ENCODE peak calls at places on chromosome 11, in four cellular contexts. Z is progenitor cell of endocrine pancreas, G is natural killer cell, E is foreskin fibroblast. F is an unnamed sample.

GRCh38 chr11:27201454-27202302 is 161.1 kb downstream of the BBOX1 start:
- DNase-seq in Z (no peak), G (no peak), E (peak; percentile 87), F (no peak)

GRCh38 chr11:73648629-73649046 is 2.3 kb downstream of the PLEKHB1 start:
- DNase-seq in Z (no peak), G (no peak), E (no peak), F (no peak)

GRCh38 chr11:69356703-69357457 is 62.9 kb downstream of the MYEOV start:
- DNase-seq in Z (peak; percentile 5), G (peak; percentile 11), E (no peak), F (peak; percentile 10)

GRCh38 chr11:64753380-64754123 is 6.2 kb downstream of the PYGM start:
- DNase-seq in Z (no peak), G (no peak), E (no peak), F (no peak)

GRCh38 chr11:130671801-130672700 is 223.6 kb downstream of the ADAMTS15 start:
- DNase-seq in Z (no peak), G (no peak), E (peak; percentile 85), F (no peak)

GRCh38 chr11:33997473-33998347 is 53.8 kb upstream of the CAPRIN1 start:
- DNase-seq in Z (no peak), G (no peak), E (peak; percentile 20), F (no peak)

GRCh38 chr11:15800121-15800800 is 556.1 kb downstream of the SOX6 start:
- DNase-seq in Z (no peak), G (no peak), E (peak; percentile 59), F (no peak)

GRCh38 chr11:65436412-65437032 is 13.9 kb downstream of the NEAT1 start:
- DNase-seq in Z (no peak), G (no peak), E (peak; percentile 26), F (no peak)

GRCh38 chr11:113148076-113148475 is 166.3 kb upstream of the TTC12 start:
- DNase-seq in Z (no peak), G (no peak), E (no peak), F (no peak)

GRCh38 chr11:47946682-47947575 is 33.4 kb upstream of the PTPRJ start:
- DNase-seq in Z (no peak), G (no peak), E (peak; percentile 96), F (no peak)

GRCh38 chr11:88378422-88379066 is 41.0 kb upstream of the CTSC start:
- DNase-seq in Z (no peak), G (no peak), E (peak; percentile 19), F (no peak)

GRCh38 chr11:34667810-34668582 is 47.1 kb downstream of the EHF start:
- DNase-seq in Z (no peak), G (no peak), E (no peak), F (no peak)

GRCh38 chr11:48111941-48112340 is 104.7 kb upstream of the OR4B1 start:
- DNase-seq in Z (no peak), G (no peak), E (peak; percentile 14), F (no peak)

GRCh38 chr11:84865791-84866535 is 761.2 kb downstream of the DLG2 start:
- DNase-seq in Z (no peak), G (no peak), E (peak; percentile 4), F (no peak)

GRCh38 chr11:110297726-110298297 is 1.4 kb upstream of the RDX start:
- DNase-seq in Z (no peak), G (no peak), E (no peak), F (no peak)

GRCh38 chr11:78291754-78292108 is 103.0 kb downstream of the USP35 start:
- DNase-seq in Z (no peak), G (no peak), E (no peak), F (no peak)

GRCh38 chr11:122045181-122045586 is 70.8 kb downstream of the BLID start:
- DNase-seq in Z (no peak), G (no peak), E (peak; percentile 83), F (no peak)

GRCh38 chr11:1258401-1259075 is 35.7 kb downstream of the MUC5B start:
- DNase-seq in Z (no peak), G (no peak), E (no peak), F (no peak)

GRCh38 chr11:1101318-1102089 is 26.8 kb downstream of the MUC2 start:
- DNase-seq in Z (no peak), G (no peak), E (no peak), F (no peak)

GRCh38 chr11:61095022-61095421 is 7.3 kb upstream of the CD5 start:
- DNase-seq in Z (no peak), G (no peak), E (no peak), F (no peak)

GRCh38 chr11:14021738-14022137 is 59.2 kb downstream of the SPON1 start:
- DNase-seq in Z (no peak), G (no peak), E (no peak), F (no peak)

GRCh38 chr11:41286751-41287150 is 172.7 kb downstream of the LRRC4C start:
- DNase-seq in Z (no peak), G (no peak), E (no peak), F (no peak)

GRCh38 chr11:41289408-41289807 is 170.0 kb downstream of the LRRC4C start:
- DNase-seq in Z (no peak), G (no peak), E (no peak), F (no peak)
- TF ChIP-seq CTCF in Z (no peak), G (no peak), E (no peak), F (no peak)

GRCh38 chr11:134343646-134344045 is 11.9 kb downstream of the GLB1L2 start:
- DNase-seq in Z (no peak), G (no peak), E (no peak), F (no peak)

GRCh38 chr11:134339756-134340155 is 8.0 kb downstream of the GLB1L2 start:
- DNase-seq in Z (no peak), G (no peak), E (no peak), F (no peak)

GRCh38 chr11:134340354-134340964 is 8.7 kb downstream of the GLB1L2 start:
- DNase-seq in Z (no peak), G (no peak), E (no peak), F (no peak)

GRCh38 chr11:134342572-134343340 is 11.0 kb downstream of the GLB1L2 start:
- DNase-seq in Z (no peak), G (no peak), E (no peak), F (no peak)

DNA sequence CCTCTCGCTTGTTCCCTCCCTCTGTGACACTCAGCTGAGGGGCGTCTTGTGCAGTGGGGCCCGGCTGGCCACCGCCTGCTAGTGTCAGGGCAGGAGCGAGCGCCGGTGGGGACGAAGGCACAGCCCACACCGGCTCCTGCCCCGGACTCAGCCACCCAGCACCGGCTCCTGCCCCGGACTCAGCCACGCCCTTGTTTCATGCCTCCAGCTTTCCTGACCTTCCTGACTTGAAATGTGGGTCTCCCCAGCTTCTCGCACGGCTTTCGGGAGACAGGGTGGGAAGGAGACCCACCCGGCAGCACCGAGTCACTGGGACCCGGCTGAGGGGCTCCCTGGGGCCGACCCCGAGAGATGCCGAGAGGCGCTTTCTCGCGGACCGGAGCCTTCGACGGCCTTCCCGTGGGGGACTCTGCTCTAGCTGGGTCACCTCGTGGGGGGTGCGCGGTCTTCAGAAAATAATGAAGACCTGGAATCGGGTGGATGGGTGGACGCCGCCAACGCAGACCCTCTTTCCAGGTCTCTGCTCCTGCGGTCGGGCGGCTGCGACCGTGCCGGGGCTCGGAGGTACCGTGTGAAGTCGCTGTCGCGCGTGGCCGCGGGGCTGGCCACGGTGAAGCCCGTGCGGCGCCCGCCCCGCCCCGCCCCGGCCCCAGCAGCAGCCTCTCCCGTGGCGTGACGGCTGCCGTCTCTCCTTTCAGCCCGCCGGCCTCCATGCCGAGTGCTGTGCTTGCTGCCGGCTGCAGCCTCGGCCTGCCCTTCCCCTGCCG is 10.2 kb downstream of the GLB1L2 start:
- DNase-seq in Z (no peak), G (no peak), E (no peak), F (no peak)
- TF ChIP-seq CTCF in Z (no peak), G (no peak), E (no peak), F (no peak)

DNA sequence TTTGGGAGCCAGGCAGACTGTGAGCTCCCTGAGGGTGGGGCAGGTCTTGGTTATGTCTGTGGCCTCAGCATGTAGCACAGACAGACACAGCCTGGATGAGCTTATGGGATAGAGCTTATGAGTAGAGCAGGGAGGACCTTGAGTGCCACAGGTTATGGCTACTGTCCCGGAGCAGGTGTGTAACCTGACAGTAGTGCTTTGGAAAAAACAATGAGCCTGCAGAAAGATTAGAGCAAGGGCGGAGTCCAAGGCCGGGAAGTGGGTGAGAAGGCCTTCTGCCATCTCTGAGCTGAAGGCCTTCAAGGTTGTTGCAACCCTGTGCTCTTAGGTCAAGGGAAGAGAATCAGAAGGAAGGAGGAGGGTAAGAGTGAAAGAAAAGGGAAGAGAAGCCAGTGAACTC is 4.0 kb upstream of the TAGLN start:
- DNase-seq in Z (no peak), G (no peak), E (no peak), F (no peak)
- TF ChIP-seq CTCF in Z (no peak), G (no peak), E (no peak), F (no peak)

GRCh38 chr11:128196235-128196634 is 391.1 kb downstream of the ETS1 start:
- DNase-seq in Z (no peak), G (no peak), E (peak; percentile 51), F (no peak)

GRCh38 chr11:128194226-128194625 is 393.1 kb downstream of the ETS1 start:
- DNase-seq in Z (no peak), G (no peak), E (peak; percentile 72), F (no peak)

GRCh38 chr11:128193633-128194032 is 393.7 kb downstream of the ETS1 start:
- DNase-seq in Z (no peak), G (no peak), E (no peak), F (no peak)

GRCh38 chr11:128195756-128196155 is 391.6 kb downstream of the ETS1 start:
- DNase-seq in Z (no peak), G (no peak), E (no peak), F (no peak)

GRCh38 chr11:128195057-128195751 is 392.2 kb downstream of the ETS1 start:
- DNase-seq in Z (no peak), G (no peak), E (no peak), F (no peak)
- TF ChIP-seq CTCF in Z (no peak), G (no peak), E (no peak), F (no peak)

DNA sequence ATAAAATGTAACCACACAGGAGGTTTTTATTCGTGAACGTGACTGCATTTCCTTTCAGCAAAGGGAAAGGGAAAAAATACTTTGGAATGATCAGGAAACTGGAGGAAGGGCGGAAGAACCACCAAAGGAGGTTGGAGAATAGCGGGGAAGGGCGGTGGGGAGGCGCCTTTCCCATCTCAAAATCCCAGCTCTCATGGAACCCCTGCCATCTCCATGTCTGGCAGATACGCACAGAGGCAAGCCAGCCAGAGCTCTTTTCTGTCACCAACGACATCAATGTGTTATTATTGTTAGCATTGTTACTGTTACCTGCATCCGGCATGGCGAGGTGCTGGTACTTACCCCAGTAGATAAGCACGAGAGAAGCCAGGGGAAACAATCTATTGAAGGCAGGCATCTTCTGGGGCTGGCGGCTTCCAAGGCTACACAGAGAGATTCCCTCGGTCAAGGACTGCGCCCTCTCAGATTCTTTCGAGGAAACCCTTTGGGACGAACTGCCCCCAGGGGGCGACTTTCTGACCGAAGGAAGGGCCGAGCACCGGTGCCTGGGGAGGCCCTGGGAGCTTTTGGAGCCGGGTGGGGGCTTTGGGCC is 923 bp downstream of the SCN3B start:
- DNase-seq in Z (no peak), G (no peak), E (no peak), F (no peak)
- TF ChIP-seq CTCF in Z (peak; percentile 50), G (no peak), E (no peak), F (no peak)

GRCh38 chr11:6548121-6548520 is 51.0 kb downstream of the DNHD1 start:
- DNase-seq in Z (no peak), G (no peak), E (no peak), F (no peak)

GRCh38 chr11:6545917-6546605 is 49.0 kb downstream of the DNHD1 start:
- DNase-seq in Z (no peak), G (no peak), E (no peak), F (no peak)

GRCh38 chr11:6546735-6547134 is 49.7 kb downstream of the DNHD1 start:
- DNase-seq in Z (no peak), G (no peak), E (no peak), F (no peak)

GRCh38 chr11:6548641-6549040 is 51.6 kb downstream of the DNHD1 start:
- DNase-seq in Z (no peak), G (no peak), E (no peak), F (no peak)

GRCh38 chr11:6547177-6547576 is 50.1 kb downstream of the DNHD1 start:
- DNase-seq in Z (no peak), G (no peak), E (no peak), F (no peak)
- TF ChIP-seq CTCF in Z (no peak), G (no peak), E (no peak), F (no peak)